ENCODE peak calls at places on chromosomes 16 and 17, in seven cellular contexts. L, G, P, Y, K, Q and N are unnamed samples.

GRCh38 chr16:84836234-84836647 is 16.5 kb downstream of the CRISPLD2 start:
- DNase-seq in Y (peak), K (no peak), P (no peak), Q (no peak), G (peak), L (peak), N (peak)

GRCh38 chr16:88650749-88651275 is at the start of gene CYBA:
- DNase-seq in P (peak), G (peak), Q (peak), K (peak), Y (peak), L (peak), N (no peak)

GRCh38 chr16:87318158-87318644 is 1.0 kb upstream of the C16orf95 start:
- DNase-seq in Y (no peak), G (no peak), P (no peak), Q (no peak), K (no peak), L (no peak), N (no peak)

GRCh38 chr16:1979271-1980025 is 1.8 kb downstream of the NOXO1 start:
- DNase-seq in K (no peak), G (no peak), Q (no peak), L (peak), P (no peak), Y (no peak), N (no peak)

GRCh38 chr17:16117149-16117548 is 98.2 kb downstream of the NCOR1 start:
- DNase-seq in P (no peak), Y (no peak), K (no peak), G (no peak), Q (no peak), L (no peak), N (no peak)

GRCh38 chr16:22633794-22634193 is 123.1 kb downstream of the NPIPB5 start:
- DNase-seq in L (no peak), K (no peak), Y (no peak), G (no peak), P (no peak), Q (no peak), N (no peak)

GRCh38 chr17:47744168-47745036 is 11.4 kb downstream of the TBX21 start:
- DNase-seq in L (no peak), K (no peak), Y (no peak), Q (no peak), G (no peak), P (no peak), N (no peak)

GRCh38 chr17:44972953-44973352 is 4.8 kb upstream of the C1QL1 start:
- DNase-seq in L (no peak), G (no peak), P (no peak), Q (no peak), Y (peak), K (no peak), N (peak)

GRCh38 chr17:7315570-7316243 is 547 bp upstream of the GPS2 start:
- DNase-seq in K (no peak), Y (no peak), G (peak), Q (peak), L (no peak), P (no peak), N (no peak)
- TF ChIP-seq POLR2A in K (no peak), Y (peak), G (no peak), Q (no peak), L (no peak), P (no peak), N (no peak)

DNA sequence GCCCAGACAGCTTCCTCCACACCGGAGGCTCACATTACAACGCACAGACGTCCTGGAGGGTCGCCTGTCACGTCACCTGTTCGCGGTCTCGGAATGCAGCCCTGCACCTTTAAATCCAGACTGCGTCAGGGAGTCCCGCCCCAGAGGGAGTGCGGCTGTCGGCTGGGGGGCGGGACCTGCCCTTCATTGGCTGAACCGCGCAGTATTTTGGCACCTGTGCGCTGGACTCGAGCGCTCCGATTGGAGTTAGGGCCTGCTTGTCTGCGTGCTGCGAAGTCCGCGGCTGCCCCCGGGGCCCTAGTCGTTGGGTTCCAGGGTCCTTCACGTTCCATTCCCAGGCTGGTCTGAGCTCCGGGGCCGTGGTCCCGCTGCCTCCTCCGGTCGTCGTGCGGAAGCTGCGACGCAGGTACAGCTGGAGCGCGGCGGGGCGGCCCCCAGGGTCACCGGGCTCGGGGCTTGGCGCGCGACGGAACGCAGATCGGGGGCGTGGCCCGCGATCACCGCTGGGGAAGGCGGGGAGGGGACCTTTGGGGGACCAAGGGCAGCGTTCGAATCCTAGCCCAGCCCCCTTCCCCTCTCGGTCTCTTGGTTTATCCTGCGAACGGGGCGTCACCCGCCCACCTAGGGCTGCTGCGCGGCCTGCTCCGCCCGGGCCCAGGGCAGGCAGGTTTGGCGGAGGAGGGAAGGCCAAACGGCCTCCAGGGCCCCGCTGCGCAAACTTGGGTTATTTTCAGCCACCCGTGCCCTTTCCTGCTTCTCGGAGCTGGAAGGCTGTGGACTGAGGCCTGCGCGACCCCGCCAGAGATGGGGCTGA is at the start of gene MIEF2:
- DNase-seq in G (peak), P (peak), L (peak), K (peak), Y (peak), Q (peak), N (peak)
- TF ChIP-seq POLR2A in G (peak), P (peak), L (peak), K (peak), Y (peak), Q (peak), N (peak)

GRCh38 chr17:43398724-43399595 is at the start of gene ARL4D:
- DNase-seq in K (no peak), Y (peak), P (peak), L (peak), Q (peak), G (peak), N (peak)
- TF ChIP-seq POLR2A in K (peak), Y (peak), P (peak), L (peak), Q (no peak), G (peak), N (peak)

DNA sequence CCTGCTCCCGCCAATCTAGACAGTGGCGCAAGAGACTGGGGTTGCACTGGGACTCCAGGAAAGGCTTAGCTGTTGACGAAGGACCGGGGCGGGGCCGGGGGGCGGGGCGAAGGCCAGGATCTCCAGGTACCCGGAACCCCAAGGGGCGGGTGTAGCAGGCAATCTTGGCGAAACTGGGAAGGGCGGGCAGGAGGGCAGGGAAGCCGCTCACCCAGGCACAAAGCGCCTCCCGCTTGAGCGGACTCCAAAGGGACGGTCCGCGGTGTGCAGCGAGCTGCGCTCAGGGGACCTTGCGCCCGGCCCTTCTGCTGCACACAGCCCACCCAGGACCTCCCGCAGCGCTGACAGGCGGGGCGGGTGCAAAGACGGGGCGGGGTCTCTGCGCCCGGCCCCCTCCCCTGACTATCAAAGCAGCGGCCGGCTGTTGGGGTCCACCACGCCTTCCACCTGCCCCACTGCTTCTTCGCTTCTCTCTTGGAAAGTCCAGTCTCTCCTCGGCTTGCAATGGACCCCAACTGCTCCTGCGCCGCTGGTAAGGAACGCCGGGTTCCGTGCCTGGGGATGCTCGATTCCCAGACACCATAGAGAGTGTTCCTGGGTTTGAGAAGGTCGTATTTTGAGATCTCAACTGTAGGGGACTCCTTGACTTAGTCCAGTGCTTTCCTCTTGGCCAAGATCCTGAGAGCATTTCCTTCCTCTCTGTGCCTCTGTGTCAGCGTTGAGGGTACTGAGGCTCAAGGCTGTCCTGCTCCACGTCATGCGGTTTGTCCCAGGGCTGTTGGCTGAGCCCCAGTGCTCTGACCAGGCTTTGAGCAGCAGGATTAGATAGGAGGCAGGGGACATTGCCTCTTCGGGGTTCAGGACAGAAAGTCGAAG is at the start of gene MT1F:
- DNase-seq in L (peak), Y (peak), G (peak), P (peak), Q (no peak), K (peak), N (no peak)
- TF ChIP-seq POLR2A in L (peak), Y (peak), G (no peak), P (no peak), Q (no peak), K (no peak), N (no peak)

DNA sequence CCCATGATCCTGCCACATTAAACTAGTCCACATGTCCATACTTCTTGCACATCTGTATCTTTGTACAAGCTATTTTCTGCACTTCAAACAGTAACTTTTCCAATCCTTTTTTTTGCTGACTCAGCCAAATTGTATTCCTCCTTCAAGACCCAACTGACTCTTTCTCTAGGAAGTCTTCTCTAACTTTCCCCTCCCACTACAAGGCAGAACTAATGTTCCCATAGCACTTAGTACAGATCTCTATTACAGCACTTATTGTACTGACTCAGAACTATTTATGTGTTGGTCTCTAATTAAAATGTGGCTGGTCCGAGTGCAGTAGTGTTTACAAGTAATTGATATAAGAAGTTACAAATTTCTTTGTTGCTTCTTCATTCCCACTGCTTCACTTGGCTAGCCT is 8.2 kb downstream of the FAM222B start:
- DNase-seq in L (no peak), Q (no peak), Y (no peak), K (no peak), G (no peak), P (no peak), N (no peak)
- TF ChIP-seq POLR2A in L (no peak), Q (no peak), Y (no peak), K (no peak), G (no peak), P (no peak), N (no peak)

GRCh38 chr17:30832438-30832790 is 648 bp downstream of the ATAD5 start:
- DNase-seq in Q (no peak), L (no peak), G (no peak), P (peak), Y (no peak), K (no peak), N (no peak)

GRCh38 chr17:30829022-30829421 is 2.7 kb upstream of the ATAD5 start:
- DNase-seq in G (no peak), P (no peak), L (no peak), K (no peak), Q (no peak), Y (no peak), N (no peak)

GRCh38 chr17:30831257-30831656 is 509 bp upstream of the ATAD5 start:
- DNase-seq in G (no peak), L (no peak), Y (peak), P (no peak), K (no peak), Q (no peak), N (no peak)

GRCh38 chr17:30827082-30827481 is 2.6 kb upstream of the CRLF3 start:
- DNase-seq in K (no peak), G (no peak), L (no peak), Y (no peak), Q (no peak), P (no peak), N (no peak)

GRCh38 chr17:30831663-30832437 is at the start of gene ATAD5:
- DNase-seq in Q (peak), G (peak), K (peak), P (peak), Y (peak), L (peak), N (peak)
- TF ChIP-seq POLR2A in Q (peak), G (no peak), K (no peak), P (peak), Y (peak), L (no peak), N (peak)

GRCh38 chr16:72976047-72976746 is 71.7 kb downstream of the ZFHX3 start:
- DNase-seq in Q (no peak), K (no peak), Y (no peak), G (no peak), P (no peak), L (no peak), N (no peak)
- TF ChIP-seq POLR2A in Q (no peak), K (no peak), Y (no peak), G (no peak), P (no peak), L (no peak), N (no peak)

DNA sequence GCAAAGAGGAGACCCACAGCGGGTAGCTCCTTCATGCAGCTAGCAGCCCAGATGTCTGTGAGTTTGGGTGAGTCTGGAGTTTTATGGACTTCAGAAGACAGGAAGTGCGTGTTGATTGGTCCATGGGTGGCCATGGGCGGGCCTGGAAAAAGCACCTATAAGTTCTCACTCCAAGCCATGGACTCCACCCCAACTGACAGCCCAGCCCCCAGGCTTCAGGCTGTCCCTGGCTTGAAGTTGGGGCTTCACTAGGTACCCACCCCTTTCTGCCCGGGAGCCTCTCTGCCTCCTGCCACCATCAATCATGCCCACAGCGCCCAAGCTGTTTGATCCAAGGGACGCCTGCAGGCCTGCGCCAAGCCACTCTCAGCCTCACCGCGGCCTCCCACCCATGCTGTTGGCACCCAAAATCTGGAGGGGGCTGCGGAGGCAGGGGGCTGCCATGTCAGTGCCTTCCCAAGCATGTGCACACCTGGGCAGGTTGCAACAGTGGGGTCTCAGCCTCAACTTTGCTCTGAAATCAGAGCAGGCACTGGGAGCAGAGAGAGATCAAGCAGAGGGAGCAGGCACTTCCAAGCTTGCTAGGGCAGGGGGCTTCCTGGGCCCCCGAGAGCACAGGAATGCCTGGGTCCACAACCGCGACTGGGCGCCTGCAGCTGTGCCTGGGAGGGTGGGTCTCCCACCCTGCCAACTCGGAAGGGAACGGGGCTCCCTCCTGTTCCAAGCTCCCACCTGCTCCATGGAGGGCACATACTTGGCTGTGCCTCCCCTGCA is 1503.7 kb downstream of the CDH11 start:
- DNase-seq in P (no peak), L (no peak), Y (peak), G (peak), K (no peak), Q (no peak), N (no peak)
- TF ChIP-seq POLR2A in P (no peak), L (no peak), Y (peak), G (no peak), K (no peak), Q (no peak), N (no peak)